ENCODE peak calls at places on chromosome 22, in seven cellular contexts. J, O, K, Z, V, L and T are unnamed samples.

GRCh38 chr22:18057568-18058209 is 20.1 kb upstream of the PEX26 start:
- DNase-seq in J (peak), O (no peak), K (peak), Z (no peak), V (peak), L (peak), T (no peak)

GRCh38 chr22:39349967-39350802 is at the start of gene SYNGR1:
- DNase-seq in J (peak), O (peak), K (no peak), Z (peak), V (no peak), L (no peak), T (no peak)

GRCh38 chr22:32327066-32327465 is 30.6 kb upstream of the RFPL3 start:
- DNase-seq in J (no peak), O (no peak), K (no peak), Z (no peak), V (peak), L (no peak), T (no peak)

GRCh38 chr22:26570126-26570525 is 19.8 kb downstream of the TPST2 start:
- DNase-seq in J (no peak), O (no peak), K (no peak), Z (no peak), V (no peak), L (no peak), T (no peak)

GRCh38 chr22:40509401-40510134 is 127.0 kb downstream of the MRTFA start:
- DNase-seq in J (peak), O (no peak), K (peak), Z (peak), V (peak), L (peak), T (no peak)

GRCh38 chr22:28268176-28268575 is 349.1 kb upstream of the PITPNB start:
- DNase-seq in J (no peak), O (no peak), K (no peak), Z (no peak), V (peak), L (no peak), T (no peak)

GRCh38 chr22:33047744-33048143 is 10.4 kb downstream of the SYN3 start:
- DNase-seq in J (no peak), O (no peak), K (no peak), Z (no peak), V (no peak), L (no peak), T (no peak)

GRCh38 chr22:25990940-25991339 is 178.3 kb upstream of the SEZ6L start:
- DNase-seq in J (no peak), O (no peak), K (no peak), Z (no peak), V (no peak), L (no peak), T (no peak)

GRCh38 chr22:48342016-48342415 is 1485.7 kb downstream of the BRD1 start:
- DNase-seq in J (no peak), O (no peak), K (no peak), Z (no peak), V (no peak), L (no peak), T (no peak)

GRCh38 chr22:50012201-50013181 is at the start of gene IL17REL:
- DNase-seq in J (no peak), O (no peak), K (peak), Z (peak), V (peak), L (peak), T (no peak)

GRCh38 chr22:40289991-40290459 is 56.3 kb upstream of the ADSL start:
- DNase-seq in J (no peak), O (no peak), K (no peak), Z (no peak), V (peak), L (no peak), T (no peak)

GRCh38 chr22:39148727-39149535 is 3.5 kb downstream of the CBX7 start:
- DNase-seq in J (no peak), O (peak), K (no peak), Z (no peak), V (peak), L (no peak), T (no peak)

GRCh38 chr22:31947296-31947695 is 3.0 kb downstream of the YWHAH start:
- DNase-seq in J (peak), O (no peak), K (no peak), Z (no peak), V (peak), L (peak), T (no peak)

GRCh38 chr22:48432721-48433518 is 1394.8 kb downstream of the BRD1 start:
- DNase-seq in J (no peak), O (no peak), K (no peak), Z (no peak), V (no peak), L (no peak), T (no peak)

GRCh38 chr22:17910561-17911311 is 113.6 kb downstream of the MICAL3 start:
- DNase-seq in J (peak), O (peak), K (peak), Z (no peak), V (peak), L (peak), T (no peak)

DNA sequence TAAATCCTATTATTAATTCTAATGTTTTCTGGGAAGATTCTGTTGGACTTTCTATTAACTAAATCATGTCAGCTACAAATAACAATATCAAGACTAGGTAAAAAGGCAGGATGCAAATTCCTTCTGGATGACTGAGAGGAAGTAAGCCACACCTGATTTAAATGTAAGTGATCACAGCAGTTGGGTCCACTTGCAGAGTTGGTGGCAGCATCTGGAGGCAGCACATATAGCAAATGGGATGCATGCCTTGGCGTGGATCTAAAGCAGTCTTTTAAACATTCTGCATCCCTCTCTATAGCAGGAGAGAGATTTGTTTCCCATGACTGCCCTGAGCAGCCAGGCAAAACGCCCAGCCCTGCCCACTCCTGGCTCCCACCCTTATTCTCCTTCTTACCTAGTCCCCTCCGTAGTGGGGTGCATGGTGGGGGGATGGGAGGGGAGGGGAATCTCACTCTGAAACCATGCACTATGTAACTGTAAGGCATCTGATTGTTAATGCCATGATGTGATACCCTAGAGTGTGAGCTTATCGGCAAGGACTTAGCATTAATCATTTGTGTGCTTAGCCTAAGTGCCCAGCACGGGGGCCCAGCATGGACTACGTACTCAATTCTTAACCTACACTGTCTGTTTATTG is 130.3 kb downstream of the EFCAB6 start:
- DNase-seq in J (no peak), O (no peak), K (no peak), Z (no peak), V (no peak), L (no peak), T (no peak)
- H3K4me3 ChIP-seq in J (no peak), O (no peak), K (no peak), Z (no peak), V (no peak), L (no peak), T (no peak)

DNA sequence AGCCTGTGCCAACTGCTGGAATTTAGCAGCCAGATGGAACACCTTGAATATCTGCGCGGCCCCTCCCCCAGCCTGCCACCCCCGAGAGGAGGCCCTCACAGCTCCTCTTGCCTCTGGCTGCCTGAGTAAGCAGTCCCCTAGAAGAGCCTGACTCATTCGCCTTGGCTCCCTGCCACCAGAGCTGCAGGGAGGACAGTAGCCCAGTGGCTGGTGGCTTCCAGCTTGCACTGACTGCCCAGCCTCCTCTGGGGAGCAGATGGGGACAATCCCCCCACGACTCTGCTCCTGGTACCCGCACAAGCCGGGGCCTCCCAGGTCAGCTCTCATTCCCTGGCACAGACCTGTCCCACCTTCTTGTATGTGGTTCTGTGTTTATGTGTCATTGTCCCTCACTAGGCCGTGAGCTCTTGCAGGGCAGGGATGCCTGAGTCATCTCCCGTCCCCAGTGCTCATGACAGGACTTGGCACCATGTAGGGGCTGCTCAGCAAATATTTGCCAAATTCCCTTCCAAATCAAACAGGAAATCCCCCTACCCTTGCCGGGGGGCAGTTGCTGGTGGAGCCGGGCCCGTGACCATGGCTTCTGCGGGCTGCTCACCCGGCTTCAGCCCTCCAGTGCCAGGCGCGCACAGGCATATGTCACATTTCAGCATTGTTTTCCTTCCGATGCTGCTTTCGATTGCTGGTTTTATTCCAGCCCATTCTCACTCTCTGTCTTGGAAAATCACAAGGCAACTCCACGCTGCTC is 43.6 kb downstream of the CACNG2 start:
- DNase-seq in J (peak), O (no peak), K (peak), Z (peak), V (peak), L (peak), T (no peak)
- H3K4me3 ChIP-seq in J (no peak), O (no peak), K (peak), Z (peak), V (no peak), L (no peak), T (no peak)

GRCh38 chr22:35349704-35350538 is 31.0 kb upstream of the HMOX1 start:
- DNase-seq in J (no peak), O (peak), K (peak), Z (no peak), V (peak), L (peak), T (no peak)
- H3K4me3 ChIP-seq in J (no peak), O (no peak), K (no peak), Z (no peak), V (no peak), L (no peak), T (no peak)

GRCh38 chr22:44669725-44670027 is 32.3 kb upstream of the PRR5 start:
- DNase-seq in J (no peak), O (peak), K (no peak), Z (no peak), V (peak), L (peak), T (no peak)
- H3K4me3 ChIP-seq in J (peak), O (peak), K (no peak), Z (no peak), V (no peak), L (no peak), T (no peak)

GRCh38 chr22:21736948-21737347 is 1.4 kb upstream of the YPEL1 start:
- DNase-seq in J (no peak), O (no peak), K (no peak), Z (no peak), V (no peak), L (no peak), T (no peak)

GRCh38 chr22:21735198-21736083 is at the start of gene YPEL1:
- DNase-seq in J (peak), O (peak), K (peak), Z (peak), V (peak), L (peak), T (peak)

GRCh38 chr22:21734540-21735197 is 925 bp downstream of the YPEL1 start:
- DNase-seq in J (no peak), O (peak), K (no peak), Z (no peak), V (no peak), L (no peak), T (no peak)

GRCh38 chr22:21738081-21738480 is 2.5 kb upstream of the YPEL1 start:
- DNase-seq in J (no peak), O (no peak), K (no peak), Z (no peak), V (no peak), L (no peak), T (no peak)

DNA sequence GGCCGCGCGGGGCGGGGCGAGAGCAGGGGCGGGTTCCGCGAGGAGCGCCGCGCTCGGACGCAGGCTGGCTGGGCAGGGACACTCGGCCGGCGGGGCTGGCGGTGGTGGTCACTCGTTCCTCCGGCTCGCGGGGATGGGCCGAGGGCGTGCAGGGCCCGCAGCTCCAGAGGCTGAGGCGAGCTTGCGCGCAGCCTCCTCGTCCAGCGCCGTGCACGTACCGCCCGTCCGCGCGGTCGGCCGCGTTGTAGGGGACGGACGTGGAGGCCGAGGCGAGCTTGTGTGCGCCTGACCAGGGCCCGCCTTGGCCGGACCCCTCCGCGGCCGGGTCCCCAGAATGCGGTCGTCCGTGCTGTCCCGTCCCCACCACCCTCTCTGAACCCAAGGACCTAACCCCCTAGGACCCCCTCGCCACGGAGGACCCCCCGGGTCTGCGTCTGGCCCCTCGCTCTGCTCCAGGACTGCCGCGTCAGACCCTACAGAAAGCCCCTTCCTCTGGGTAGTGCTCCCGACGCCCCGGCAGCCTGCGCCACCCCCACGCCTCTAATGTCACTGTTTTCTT is 569 bp upstream of the YPEL1 start:
- DNase-seq in J (no peak), O (no peak), K (no peak), Z (no peak), V (no peak), L (no peak), T (no peak)
- H3K4me3 ChIP-seq in J (peak), O (peak), K (peak), Z (no peak), V (peak), L (peak), T (peak)

DNA sequence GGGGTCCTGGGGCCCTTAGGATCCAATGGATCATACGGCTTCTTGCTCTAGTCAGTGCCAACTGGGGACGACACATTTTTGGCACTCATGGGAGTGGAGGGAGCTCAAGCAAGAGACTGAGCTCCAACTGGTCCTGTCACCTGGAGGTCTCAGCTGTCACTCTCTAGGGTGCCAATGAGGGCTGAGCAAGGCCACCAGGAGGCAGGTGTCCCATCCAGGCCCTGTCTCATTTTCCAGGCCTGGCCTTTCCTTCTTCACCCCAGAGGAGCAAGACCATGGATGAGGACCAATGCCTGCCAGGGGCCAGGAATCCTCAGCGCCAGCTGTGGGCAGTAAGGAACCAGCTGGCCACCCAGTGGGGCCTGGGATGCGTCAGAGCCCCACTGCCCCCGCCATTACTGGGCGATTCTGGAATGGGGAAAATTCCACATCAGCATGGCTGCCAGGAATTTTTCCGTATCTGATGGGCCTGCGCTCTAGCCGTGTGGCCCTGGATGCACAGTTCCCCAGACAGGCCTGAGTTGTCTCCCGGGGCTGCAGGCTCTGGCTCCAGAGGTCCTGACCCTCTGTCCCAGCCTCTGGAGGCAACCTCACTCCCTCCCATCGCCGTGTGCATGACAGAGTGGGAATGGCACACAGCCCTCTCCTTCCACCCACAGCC is 676 bp upstream of the GAL3ST1 start:
- DNase-seq in J (peak), O (peak), K (peak), Z (no peak), V (no peak), L (peak), T (no peak)
- H3K4me3 ChIP-seq in J (no peak), O (peak), K (no peak), Z (no peak), V (no peak), L (peak), T (peak)

GRCh38 chr22:42261266-42261665 is 9.2 kb downstream of the TCF20 start:
- DNase-seq in J (no peak), O (no peak), K (peak), Z (no peak), V (peak), L (peak), T (no peak)

GRCh38 chr22:42262964-42263363 is 7.5 kb downstream of the TCF20 start:
- DNase-seq in J (no peak), O (no peak), K (no peak), Z (no peak), V (no peak), L (peak), T (no peak)

GRCh38 chr22:42257386-42257785 is 13.1 kb downstream of the TCF20 start:
- DNase-seq in J (no peak), O (no peak), K (no peak), Z (no peak), V (peak), L (no peak), T (no peak)

GRCh38 chr22:42256930-42257329 is 13.5 kb downstream of the TCF20 start:
- DNase-seq in J (no peak), O (no peak), K (no peak), Z (no peak), V (no peak), L (no peak), T (no peak)

GRCh38 chr22:42258126-42258525 is 12.3 kb downstream of the TCF20 start:
- DNase-seq in J (no peak), O (no peak), K (no peak), Z (no peak), V (no peak), L (peak), T (no peak)
- H3K4me3 ChIP-seq in J (no peak), O (no peak), K (no peak), Z (no peak), V (no peak), L (no peak), T (no peak)

DNA sequence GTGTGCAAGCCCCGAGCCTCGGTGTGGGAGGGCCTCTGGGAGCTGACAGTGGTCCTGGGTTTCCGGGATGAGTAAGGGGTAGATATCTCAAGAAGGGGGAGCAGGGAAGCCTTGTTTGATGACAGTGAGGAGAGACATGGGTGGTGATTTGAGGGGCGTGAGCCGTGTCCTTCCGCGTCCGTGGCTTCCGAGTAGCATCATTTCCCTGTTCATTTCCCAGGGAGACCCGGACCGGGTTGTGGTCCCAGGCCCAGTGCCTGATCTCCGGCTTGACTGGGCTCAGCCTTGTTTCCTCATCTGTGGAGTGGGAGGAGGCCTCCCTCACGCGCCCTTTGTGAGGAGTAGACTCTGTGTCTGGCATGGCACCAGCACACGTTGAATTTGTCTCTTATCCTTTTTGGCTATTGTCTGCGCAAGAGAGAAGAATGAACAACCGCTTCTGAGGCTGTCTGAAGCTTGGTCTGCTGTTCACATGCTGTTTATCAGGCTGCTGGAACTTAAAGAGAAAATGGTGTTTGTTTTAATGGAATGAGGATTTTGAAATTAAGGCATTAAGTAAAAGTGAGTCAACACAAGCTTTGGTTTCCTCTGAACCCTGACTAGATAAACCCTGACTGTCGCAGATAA is 348.5 kb downstream of the TBC1D22A start:
- DNase-seq in J (no peak), O (no peak), K (peak), Z (no peak), V (peak), L (peak), T (no peak)
- H3K4me3 ChIP-seq in J (no peak), O (no peak), K (no peak), Z (no peak), V (no peak), L (no peak), T (no peak)

GRCh38 chr22:23841736-23842404 is 3.1 kb upstream of the DERL3 start:
- DNase-seq in J (no peak), O (peak), K (no peak), Z (no peak), V (no peak), L (no peak), T (no peak)
- H3K4me3 ChIP-seq in J (no peak), O (no peak), K (no peak), Z (no peak), V (no peak), L (no peak), T (no peak)

DNA sequence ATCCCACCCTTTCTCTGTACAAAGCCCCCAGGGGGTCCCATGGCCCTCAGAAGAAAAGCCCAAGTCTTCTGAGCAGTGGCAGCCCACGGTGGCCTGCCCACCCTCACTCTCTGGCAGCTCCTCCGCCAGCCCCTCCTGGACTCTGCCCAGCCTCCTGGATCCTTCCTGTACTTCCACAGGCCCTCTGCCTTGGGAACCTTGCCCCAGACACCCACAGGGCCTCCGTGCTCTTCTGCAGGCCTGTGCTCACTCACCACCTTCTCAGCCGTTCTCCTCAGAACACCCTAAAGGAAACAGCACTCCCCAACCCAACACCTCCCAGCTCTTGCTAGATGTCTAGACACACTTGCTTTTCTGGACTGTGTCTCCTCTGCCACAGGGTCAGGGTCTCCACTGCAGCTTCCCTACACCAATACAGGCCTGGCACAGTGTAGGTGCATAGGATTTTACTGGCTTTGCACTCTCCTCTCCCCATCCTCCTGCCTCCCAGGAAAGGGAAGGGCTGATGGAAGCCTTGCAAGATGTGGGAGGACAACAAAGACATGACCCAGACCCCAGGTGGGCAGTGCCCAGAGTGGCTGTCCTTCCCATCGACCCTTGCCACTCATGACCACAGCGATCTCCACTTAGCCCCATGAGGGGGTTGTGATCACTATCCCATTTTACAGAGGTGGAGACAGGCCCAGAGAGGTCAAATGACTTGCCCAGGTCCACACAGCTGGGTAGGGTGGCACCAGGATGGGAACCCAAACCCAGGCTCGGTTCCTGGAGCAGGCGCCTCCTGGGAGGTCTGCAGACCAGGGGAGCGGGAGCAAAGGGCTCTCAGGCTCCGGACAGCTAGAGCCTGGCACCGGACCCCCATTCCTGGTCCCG is 2.0 kb downstream of the SCARF2 start:
- DNase-seq in J (no peak), O (no peak), K (no peak), Z (no peak), V (no peak), L (no peak), T (no peak)
- H3K4me3 ChIP-seq in J (peak), O (peak), K (peak), Z (no peak), V (peak), L (peak), T (peak)